ENCODE peak calls at places on chromosomes 3 and 15, in ten cellular contexts. P is GM12864, X is small intestine, S is H1, L is fibroblast of lung, B is endodermal cell, K is DMS 273 treated with DMSO at 0.1 percent for 48 hours, W is neural crest cell, D is right atrium auricular region, V is left cardiac atrium. O is an unnamed sample.

GRCh38 chr3:126704494-126705214 is 614 bp downstream of the CHCHD6 start:
- DNase-seq in L (peak; percentile 7), W (no peak), B (peak; percentile 72), D (no peak), X (no peak), K (no peak), S (no peak), P (no peak), V (no peak), O (peak; percentile 44)

GRCh38 chr3:181888234-181888633 is 176.5 kb downstream of the SOX2 start:
- DNase-seq in X (no peak), V (no peak), W (no peak), P (no peak), S (no peak), B (no peak), K (no peak), D (no peak), L (no peak), O (no peak)

GRCh38 chr3:50630394-50630793 is 13.4 kb downstream of the MAPKAPK3 start:
- DNase-seq in K (no peak), L (no peak), W (no peak), P (no peak), X (no peak), S (no peak), B (no peak), V (no peak), D (no peak), O (no peak)

GRCh38 chr3:32963871-32964270 is 12.4 kb downstream of the CCR4 start:
- DNase-seq in X (no peak), P (no peak), B (no peak), S (no peak), W (no peak), L (no peak), K (no peak), V (no peak), D (no peak), O (no peak)

GRCh38 chr3:105729662-105730061 is 139.2 kb downstream of the CBLB start:
- DNase-seq in V (no peak), D (no peak), B (no peak), K (no peak), S (no peak), P (no peak), W (no peak), L (peak; percentile 42), X (peak; percentile 9), O (no peak)

GRCh38 chr3:44235604-44236484 is 5.8 kb upstream of the TOPAZ1 start:
- DNase-seq in W (peak; percentile 35), B (peak; percentile 81), L (peak; percentile 92), K (peak; percentile 10), S (peak; percentile 61), P (peak; percentile 19), X (peak; percentile 88), V (peak; percentile 57), D (peak; percentile 87), O (peak; percentile 91)

GRCh38 chr15:91783451-91783850 is 70.1 kb upstream of the SLCO3A1 start:
- DNase-seq in B (no peak), L (no peak), X (no peak), P (no peak), D (no peak), S (no peak), K (no peak), V (no peak), W (no peak), O (no peak)

GRCh38 chr3:111073186-111073585 is 1.6 kb downstream of the NECTIN3 start:
- DNase-seq in X (peak; percentile 40), S (no peak), L (peak; percentile 55), P (no peak), W (no peak), D (no peak), K (no peak), V (no peak), B (no peak), O (peak; percentile 40)

GRCh38 chr3:47892284-47892683 is 89.3 kb downstream of the DHX30 start:
- DNase-seq in D (no peak), V (no peak), B (no peak), W (no peak), L (no peak), P (no peak), K (no peak), S (no peak), X (no peak), O (peak; percentile 39)

GRCh38 chr3:11560746-11561145 is 83.0 kb downstream of the VGLL4 start:
- DNase-seq in V (no peak), L (peak; percentile 60), W (no peak), S (no peak), P (no peak), B (no peak), D (no peak), K (no peak), X (no peak), O (no peak)